ENCODE peak calls at places on chromosomes 5 and 9, in five cellular contexts. M is K562, S is GM12878, I is HepG2, G is SK-N-SH. Z is an unnamed sample.

GRCh38 chr9:8660383-8660782 is 860.8 kb upstream of the DMAC1 start:
- DNase-seq in M (no peak), S (no peak), I (no peak), G (no peak), Z (no peak)

GRCh38 chr5:180084638-180085561 is 13.3 kb upstream of the RNF130 start:
- DNase-seq in M (peak), S (no peak), I (peak), G (peak), Z (no peak)

GRCh38 chr5:176662371-176663333 is 15.4 kb downstream of the TSPAN17 start:
- DNase-seq in M (no peak), S (no peak), I (no peak), G (peak), Z (no peak)

GRCh38 chr9:447230-448025 is 232.8 kb downstream of the DOCK8 start:
- DNase-seq in M (peak), S (no peak), I (no peak), G (no peak), Z (no peak)

GRCh38 chr9:95552814-95553546 is 36.2 kb upstream of the PTCH1 start:
- DNase-seq in M (no peak), S (no peak), I (no peak), G (no peak), Z (no peak)

GRCh38 chr5:172493906-172494305 is 39.6 kb upstream of the SH3PXD2B start:
- DNase-seq in M (no peak), S (no peak), I (no peak), G (no peak), Z (no peak)

GRCh38 chr5:51465165-51465564 is 81.9 kb downstream of the ISL1 start:
- DNase-seq in M (no peak), S (no peak), I (no peak), G (peak), Z (peak)

GRCh38 chr5:176819476-176819875 is 9.1 kb downstream of the UNC5A start:
- DNase-seq in M (peak), S (no peak), I (no peak), G (no peak), Z (no peak)

GRCh38 chr5:65482727-65483473 is 1.2 kb upstream of the ADAMTS6 start:
- DNase-seq in M (peak), S (peak), I (peak), G (peak), Z (peak)

GRCh38 chr5:34597034-34597433 is 59.1 kb upstream of the RAI14 start:
- DNase-seq in M (no peak), S (no peak), I (no peak), G (no peak), Z (no peak)

GRCh38 chr5:149345892-149346222 is 558 bp downstream of the GRPEL2 start:
- DNase-seq in M (peak), S (no peak), I (no peak), G (no peak), Z (peak)

GRCh38 chr9:115973241-115973640 is 180.3 kb upstream of the PAPPA start:
- DNase-seq in M (no peak), S (no peak), I (no peak), G (no peak), Z (no peak)

GRCh38 chr5:103021310-103021709 is 98.6 kb downstream of the GIN1 start:
- DNase-seq in M (no peak), S (peak), I (no peak), G (no peak), Z (no peak)

GRCh38 chr5:79695501-79695900 is 5.9 kb downstream of the CMYA5 start:
- DNase-seq in M (no peak), S (no peak), I (no peak), G (no peak), Z (no peak)

GRCh38 chr5:150065346-150065745 is 21.0 kb downstream of the CSF1R start:
- DNase-seq in M (peak), S (no peak), I (peak), G (no peak), Z (no peak)

GRCh38 chr5:1788200-1788599 is 11.4 kb downstream of the MRPL36 start:
- DNase-seq in M (no peak), S (no peak), I (no peak), G (no peak), Z (no peak)

GRCh38 chr5:127723571-127723970 is 20.4 kb downstream of the CCDC192 start:
- DNase-seq in M (no peak), S (no peak), I (no peak), G (no peak), Z (no peak)

GRCh38 chr5:150523472-150524350 is 15.8 kb downstream of the NDST1 start:
- DNase-seq in M (peak), S (no peak), I (peak), G (peak), Z (peak)

GRCh38 chr5:10301842-10302610 is 5.7 kb downstream of the CMBL start:
- DNase-seq in M (no peak), S (no peak), I (no peak), G (no peak), Z (no peak)

GRCh38 chr5:81842795-81843377 is 92.0 kb upstream of the SSBP2 start:
- DNase-seq in M (no peak), S (no peak), I (no peak), G (no peak), Z (no peak)

GRCh38 chr5:16179511-16179935 is at the start of gene MARCHF11:
- DNase-seq in M (no peak), S (no peak), I (no peak), G (peak), Z (no peak)

GRCh38 chr5:88688242-88688959 is 194.6 kb downstream of the MEF2C start:
- DNase-seq in M (no peak), S (no peak), I (no peak), G (no peak), Z (no peak)

GRCh38 chr5:39716532-39716971 is 291.8 kb upstream of the DAB2 start:
- DNase-seq in M (peak), S (no peak), I (peak), G (peak), Z (peak)

GRCh38 chr5:39712316-39713223 is 287.8 kb upstream of the DAB2 start:
- DNase-seq in M (no peak), S (no peak), I (no peak), G (no peak), Z (no peak)

GRCh38 chr5:39713224-39713911 is 288.6 kb upstream of the DAB2 start:
- DNase-seq in M (no peak), S (no peak), I (no peak), G (no peak), Z (no peak)

GRCh38 chr5:39717186-39717897 is 292.6 kb upstream of the DAB2 start:
- DNase-seq in M (no peak), S (no peak), I (no peak), G (no peak), Z (no peak)

GRCh38 chr5:39714036-39714698 is 289.4 kb upstream of the DAB2 start:
- DNase-seq in M (peak), S (peak), I (peak), G (peak), Z (peak)
- TF ChIP-seq FOXM1 in M (no peak), S (no peak), I (no peak), G (no peak), Z (no peak)

DNA sequence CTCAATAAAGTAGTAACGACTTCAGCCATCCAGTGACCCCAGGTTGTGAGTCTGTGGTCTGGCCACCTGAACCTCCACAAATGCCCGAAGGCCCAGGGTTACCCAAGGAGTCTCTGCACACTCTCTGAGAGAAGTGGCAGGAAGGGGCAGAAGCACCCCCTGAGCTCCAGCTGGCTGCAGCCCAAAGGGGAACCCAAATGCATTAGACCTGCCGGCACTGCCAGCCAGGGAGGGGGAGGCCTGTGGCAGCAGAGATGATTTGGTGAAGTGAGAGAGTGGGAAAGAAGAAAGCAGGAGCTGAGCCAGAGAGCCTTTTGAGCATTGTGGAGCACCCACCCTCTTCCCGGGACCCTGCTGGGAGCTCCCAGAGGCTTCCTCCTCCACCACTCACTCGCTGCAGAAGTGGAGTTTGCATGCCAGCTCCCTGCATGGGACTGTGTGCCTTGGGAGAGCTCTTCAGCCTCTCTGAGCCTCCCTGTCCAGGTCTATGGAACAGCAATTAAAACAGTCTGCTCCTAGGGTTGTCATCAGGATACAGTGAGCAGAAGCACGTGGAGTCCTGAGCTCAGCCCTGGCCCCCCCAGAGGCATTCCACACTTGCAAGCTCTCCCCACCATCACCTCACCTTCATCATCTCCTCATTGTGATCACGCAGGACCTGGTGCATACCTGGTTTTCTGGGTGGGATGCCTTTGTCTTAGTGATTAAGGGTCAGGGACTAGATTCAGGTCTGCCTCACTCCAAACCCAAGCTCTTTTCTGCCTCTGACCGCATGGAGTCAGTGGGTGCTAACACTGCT is 13.8 kb upstream of the ANGPTL2 start:
- DNase-seq in M (no peak), S (no peak), I (no peak), G (no peak), Z (no peak)
- TF ChIP-seq FOXM1 in M (no peak), S (no peak), I (no peak), G (no peak), Z (no peak)

GRCh38 chr5:95848701-95849100 is 26.2 kb upstream of the GLRX start:
- DNase-seq in M (no peak), S (no peak), I (no peak), G (no peak), Z (no peak)

GRCh38 chr5:95853490-95853889 is 31.0 kb upstream of the GLRX start:
- DNase-seq in M (no peak), S (no peak), I (no peak), G (no peak), Z (no peak)

GRCh38 chr5:95856501-95856981 is 34.0 kb upstream of the GLRX start:
- DNase-seq in M (no peak), S (no peak), I (no peak), G (no peak), Z (no peak)

GRCh38 chr5:95850391-95850894 is 27.9 kb upstream of the GLRX start:
- DNase-seq in M (no peak), S (no peak), I (peak), G (no peak), Z (no peak)

GRCh38 chr5:95852567-95852966 is 30.0 kb upstream of the GLRX start:
- DNase-seq in M (no peak), S (no peak), I (no peak), G (no peak), Z (no peak)
- TF ChIP-seq FOXM1 in M (no peak), S (no peak), I (no peak), G (no peak), Z (no peak)

DNA sequence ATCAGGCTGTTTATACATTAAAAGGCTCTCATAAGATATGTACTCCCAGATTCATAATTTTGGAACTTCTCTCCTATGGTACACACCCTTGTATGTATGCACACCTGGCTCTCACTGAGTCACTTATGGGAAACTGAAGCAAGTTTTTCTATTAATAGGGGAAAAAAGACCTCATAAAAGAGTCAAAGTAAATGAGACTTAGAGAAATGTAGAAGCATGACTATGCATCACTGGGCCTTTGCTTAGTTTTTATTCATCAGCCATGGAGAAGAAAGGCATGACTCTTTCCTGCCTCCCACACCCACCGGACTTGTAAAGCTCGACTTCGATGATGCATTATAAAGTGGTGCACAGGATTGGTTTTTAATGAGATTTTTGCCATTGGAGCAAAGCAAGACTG is 28.2 kb downstream of the MTAP start:
- DNase-seq in M (no peak), S (no peak), I (no peak), G (no peak), Z (no peak)
- TF ChIP-seq FOXM1 in M (no peak), S (no peak), I (no peak), G (no peak), Z (no peak)

DNA sequence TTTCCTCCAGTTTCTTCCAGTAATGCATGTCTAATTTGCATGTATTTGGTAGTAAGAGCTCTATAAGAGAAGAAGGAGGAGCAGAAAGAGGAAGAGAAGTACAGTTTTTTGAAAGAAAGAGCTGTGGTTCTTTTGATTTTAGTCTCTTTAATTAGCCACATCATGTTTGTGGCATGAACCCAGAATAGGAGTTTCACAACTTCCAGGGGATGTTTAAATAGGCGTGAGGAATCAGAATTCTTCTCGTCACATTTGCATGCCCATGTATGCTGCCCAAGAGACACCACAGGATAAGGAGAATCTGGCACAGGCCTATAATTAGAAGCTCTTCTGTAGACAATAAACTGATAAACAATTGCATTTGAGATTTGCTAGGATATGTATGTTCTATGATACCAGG is 78.7 kb downstream of the GAS1 start:
- DNase-seq in M (no peak), S (no peak), I (no peak), G (no peak), Z (no peak)
- TF ChIP-seq FOXM1 in M (no peak), S (no peak), I (no peak), G (no peak), Z (no peak)

GRCh38 chr9:135174269-135174668 is 86.8 kb downstream of the OLFM1 start:
- DNase-seq in M (no peak), S (no peak), I (no peak), G (no peak), Z (no peak)
- TF ChIP-seq FOXM1 in M (no peak), S (no peak), I (no peak), G (no peak), Z (no peak)

DNA sequence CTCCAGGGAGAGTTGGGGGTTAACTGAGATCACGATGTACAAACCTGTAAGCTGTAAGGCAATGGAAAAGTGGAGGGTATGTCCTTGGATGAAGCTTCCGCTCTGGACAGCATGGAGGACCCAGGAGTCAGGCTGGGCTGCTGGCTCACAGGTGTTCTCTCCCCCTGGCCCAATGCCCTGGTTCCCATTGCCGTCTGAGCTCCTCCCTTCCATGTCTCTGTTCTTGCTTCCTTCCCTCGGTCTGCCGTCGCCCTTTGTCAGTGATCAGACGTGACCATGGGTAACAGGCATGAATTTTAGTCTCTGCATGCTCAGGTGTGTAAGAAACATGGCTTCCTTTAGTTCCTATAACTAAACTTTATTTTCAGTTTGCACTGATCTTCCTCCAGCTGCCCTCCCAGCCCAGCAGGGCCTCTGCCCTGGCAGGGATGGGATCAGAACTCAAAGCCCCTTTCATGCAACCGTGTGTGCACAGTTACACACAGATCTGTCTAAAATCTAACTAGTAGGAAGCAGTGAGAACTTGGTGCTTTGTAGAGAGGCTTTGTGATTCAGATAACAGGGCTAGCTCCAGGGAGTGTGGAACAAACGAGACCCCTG is 51.7 kb upstream of the KCNMB1 start:
- DNase-seq in M (no peak), S (no peak), I (no peak), G (no peak), Z (no peak)
- TF ChIP-seq FOXM1 in M (no peak), S (no peak), I (no peak), G (no peak), Z (no peak)

GRCh38 chr5:24222866-24223265 is 421.9 kb downstream of the CDH10 start:
- DNase-seq in M (no peak), S (no peak), I (no peak), G (no peak), Z (no peak)

GRCh38 chr5:24226492-24226891 is 418.3 kb downstream of the CDH10 start:
- DNase-seq in M (no peak), S (no peak), I (no peak), G (no peak), Z (no peak)

GRCh38 chr5:24225051-24225450 is 419.7 kb downstream of the CDH10 start:
- DNase-seq in M (no peak), S (no peak), I (no peak), G (no peak), Z (no peak)
- TF ChIP-seq FOXM1 in M (no peak), S (no peak), I (no peak), G (no peak), Z (no peak)

Z was measured in HEK293T.